ENCODE peak calls at places on chromosome 6, in ten cellular contexts. One of them, this sample, is unnamed.

GRCh38 chr6:108383967-108384366 is 89.1 kb downstream of the AFG1L start:
- DNase-seq in neural crest cell: no peak
- DNase-seq in OCI-LY7: no peak
- DNase-seq in fibroblast of the aortic adventitia: no peak
- DNase-seq in cardiac fibroblast: peak
- DNase-seq in IMR-90: no peak
- DNase-seq in lower lobe of right lung: no peak
- DNase-seq in AG09309: no peak
- DNase-seq in AG09319: no peak
- DNase-seq in H9: no peak
- DNase-seq in this sample: no peak

GRCh38 chr6:41441598-41442205 is 104.5 kb upstream of the FOXP4 start:
- DNase-seq in neural crest cell: no peak
- DNase-seq in OCI-LY7: no peak
- DNase-seq in fibroblast of the aortic adventitia: no peak
- DNase-seq in cardiac fibroblast: no peak
- DNase-seq in IMR-90: no peak
- DNase-seq in lower lobe of right lung: peak
- DNase-seq in AG09309: no peak
- DNase-seq in AG09319: no peak
- DNase-seq in H9: no peak
- DNase-seq in this sample: no peak

GRCh38 chr6:44332585-44332984 is 9.9 kb upstream of the SPATS1 start:
- DNase-seq in neural crest cell: no peak
- DNase-seq in OCI-LY7: no peak
- DNase-seq in fibroblast of the aortic adventitia: no peak
- DNase-seq in cardiac fibroblast: no peak
- DNase-seq in IMR-90: peak
- DNase-seq in lower lobe of right lung: no peak
- DNase-seq in AG09309: no peak
- DNase-seq in AG09319: no peak
- DNase-seq in H9: no peak
- DNase-seq in this sample: no peak

GRCh38 chr6:110769923-110770322 is 45.3 kb downstream of the CDK19 start:
- DNase-seq in neural crest cell: no peak
- DNase-seq in OCI-LY7: peak
- DNase-seq in fibroblast of the aortic adventitia: no peak
- DNase-seq in cardiac fibroblast: no peak
- DNase-seq in IMR-90: no peak
- DNase-seq in lower lobe of right lung: no peak
- DNase-seq in AG09309: no peak
- DNase-seq in AG09319: no peak
- DNase-seq in H9: no peak
- DNase-seq in this sample: no peak

GRCh38 chr6:50849016-50849748 is 30.5 kb downstream of the TFAP2B start:
- DNase-seq in neural crest cell: no peak
- DNase-seq in OCI-LY7: no peak
- DNase-seq in fibroblast of the aortic adventitia: no peak
- DNase-seq in cardiac fibroblast: no peak
- DNase-seq in IMR-90: no peak
- DNase-seq in lower lobe of right lung: no peak
- DNase-seq in AG09309: no peak
- DNase-seq in AG09319: no peak
- DNase-seq in H9: peak
- DNase-seq in this sample: no peak

GRCh38 chr6:81741689-81742088 is 10.8 kb downstream of the TENT5A start:
- DNase-seq in neural crest cell: no peak
- DNase-seq in OCI-LY7: no peak
- DNase-seq in fibroblast of the aortic adventitia: no peak
- DNase-seq in cardiac fibroblast: no peak
- DNase-seq in IMR-90: no peak
- DNase-seq in lower lobe of right lung: no peak
- DNase-seq in AG09309: no peak
- DNase-seq in AG09319: no peak
- DNase-seq in H9: no peak
- DNase-seq in this sample: no peak

GRCh38 chr6:12331474-12331873 is 41.3 kb downstream of the EDN1 start:
- DNase-seq in neural crest cell: no peak
- DNase-seq in OCI-LY7: no peak
- DNase-seq in fibroblast of the aortic adventitia: no peak
- DNase-seq in cardiac fibroblast: no peak
- DNase-seq in IMR-90: no peak
- DNase-seq in lower lobe of right lung: no peak
- DNase-seq in AG09309: no peak
- DNase-seq in AG09319: no peak
- DNase-seq in H9: no peak
- DNase-seq in this sample: no peak

GRCh38 chr6:149701699-149702098 is 16.2 kb downstream of the LATS1 start:
- DNase-seq in neural crest cell: no peak
- DNase-seq in OCI-LY7: no peak
- DNase-seq in fibroblast of the aortic adventitia: peak
- DNase-seq in cardiac fibroblast: no peak
- DNase-seq in IMR-90: peak
- DNase-seq in lower lobe of right lung: no peak
- DNase-seq in AG09309: no peak
- DNase-seq in AG09319: no peak
- DNase-seq in H9: peak
- DNase-seq in this sample: no peak

GRCh38 chr6:7147051-7147671 is 39.4 kb downstream of the RREB1 start:
- DNase-seq in neural crest cell: no peak
- DNase-seq in OCI-LY7: no peak
- DNase-seq in fibroblast of the aortic adventitia: no peak
- DNase-seq in cardiac fibroblast: no peak
- DNase-seq in IMR-90: no peak
- DNase-seq in lower lobe of right lung: no peak
- DNase-seq in AG09309: no peak
- DNase-seq in AG09319: no peak
- DNase-seq in H9: no peak
- DNase-seq in this sample: no peak

GRCh38 chr6:111480988-111481830 is 1.8 kb downstream of the REV3L start:
- DNase-seq in neural crest cell: no peak
- DNase-seq in OCI-LY7: peak
- DNase-seq in fibroblast of the aortic adventitia: peak
- DNase-seq in cardiac fibroblast: peak
- DNase-seq in IMR-90: peak
- DNase-seq in lower lobe of right lung: no peak
- DNase-seq in AG09309: no peak
- DNase-seq in AG09319: no peak
- DNase-seq in H9: no peak
- DNase-seq in this sample: peak

GRCh38 chr6:39812853-39813533 is 20.8 kb downstream of the DAAM2 start:
- DNase-seq in neural crest cell: no peak
- DNase-seq in OCI-LY7: peak
- DNase-seq in fibroblast of the aortic adventitia: peak
- DNase-seq in cardiac fibroblast: peak
- DNase-seq in IMR-90: peak
- DNase-seq in lower lobe of right lung: no peak
- DNase-seq in AG09309: peak
- DNase-seq in AG09319: peak
- DNase-seq in H9: no peak
- DNase-seq in this sample: no peak

GRCh38 chr6:162123797-162124196 is 603.8 kb downstream of the PRKN start:
- DNase-seq in neural crest cell: no peak
- DNase-seq in OCI-LY7: peak
- DNase-seq in fibroblast of the aortic adventitia: no peak
- DNase-seq in cardiac fibroblast: peak
- DNase-seq in IMR-90: no peak
- DNase-seq in lower lobe of right lung: no peak
- DNase-seq in AG09309: no peak
- DNase-seq in AG09319: no peak
- DNase-seq in H9: no peak
- DNase-seq in this sample: no peak

GRCh38 chr6:159720708-159721107 is 6.6 kb upstream of the WTAP start:
- DNase-seq in neural crest cell: no peak
- DNase-seq in OCI-LY7: peak
- DNase-seq in fibroblast of the aortic adventitia: peak
- DNase-seq in cardiac fibroblast: peak
- DNase-seq in IMR-90: no peak
- DNase-seq in lower lobe of right lung: no peak
- DNase-seq in AG09309: no peak
- DNase-seq in AG09319: no peak
- DNase-seq in H9: no peak
- DNase-seq in this sample: peak
- TF ChIP-seq CTCF in neural crest cell: peak
- TF ChIP-seq CTCF in OCI-LY7: peak
- TF ChIP-seq CTCF in fibroblast of the aortic adventitia: peak
- TF ChIP-seq CTCF in cardiac fibroblast: peak
- TF ChIP-seq CTCF in IMR-90: peak
- TF ChIP-seq CTCF in lower lobe of right lung: peak
- TF ChIP-seq CTCF in AG09309: peak
- TF ChIP-seq CTCF in AG09319: peak
- TF ChIP-seq CTCF in H9: peak
- TF ChIP-seq CTCF in this sample: peak

GRCh38 chr6:79302341-79302740 is 67.9 kb upstream of the HMGN3 start:
- DNase-seq in neural crest cell: no peak
- DNase-seq in OCI-LY7: no peak
- DNase-seq in fibroblast of the aortic adventitia: no peak
- DNase-seq in cardiac fibroblast: no peak
- DNase-seq in IMR-90: no peak
- DNase-seq in lower lobe of right lung: no peak
- DNase-seq in AG09309: no peak
- DNase-seq in AG09319: no peak
- DNase-seq in H9: no peak
- DNase-seq in this sample: peak

GRCh38 chr6:79313254-79313653 is 78.8 kb upstream of the HMGN3 start:
- DNase-seq in neural crest cell: no peak
- DNase-seq in OCI-LY7: peak
- DNase-seq in fibroblast of the aortic adventitia: no peak
- DNase-seq in cardiac fibroblast: no peak
- DNase-seq in IMR-90: no peak
- DNase-seq in lower lobe of right lung: no peak
- DNase-seq in AG09309: no peak
- DNase-seq in AG09319: no peak
- DNase-seq in H9: no peak
- DNase-seq in this sample: peak

GRCh38 chr6:79305020-79305419 is 70.5 kb upstream of the HMGN3 start:
- DNase-seq in neural crest cell: no peak
- DNase-seq in OCI-LY7: no peak
- DNase-seq in fibroblast of the aortic adventitia: no peak
- DNase-seq in cardiac fibroblast: no peak
- DNase-seq in IMR-90: no peak
- DNase-seq in lower lobe of right lung: no peak
- DNase-seq in AG09309: no peak
- DNase-seq in AG09319: no peak
- DNase-seq in H9: no peak
- DNase-seq in this sample: no peak

GRCh38 chr6:79307321-79308036 is 73.0 kb upstream of the HMGN3 start:
- DNase-seq in neural crest cell: no peak
- DNase-seq in OCI-LY7: no peak
- DNase-seq in fibroblast of the aortic adventitia: peak
- DNase-seq in cardiac fibroblast: no peak
- DNase-seq in IMR-90: no peak
- DNase-seq in lower lobe of right lung: no peak
- DNase-seq in AG09309: no peak
- DNase-seq in AG09319: no peak
- DNase-seq in H9: no peak
- DNase-seq in this sample: peak
- TF ChIP-seq CTCF in neural crest cell: no peak
- TF ChIP-seq CTCF in OCI-LY7: no peak
- TF ChIP-seq CTCF in fibroblast of the aortic adventitia: no peak
- TF ChIP-seq CTCF in cardiac fibroblast: no peak
- TF ChIP-seq CTCF in IMR-90: no peak
- TF ChIP-seq CTCF in lower lobe of right lung: no peak
- TF ChIP-seq CTCF in AG09309: no peak
- TF ChIP-seq CTCF in AG09319: no peak
- TF ChIP-seq CTCF in H9: no peak
- TF ChIP-seq CTCF in this sample: no peak

DNA sequence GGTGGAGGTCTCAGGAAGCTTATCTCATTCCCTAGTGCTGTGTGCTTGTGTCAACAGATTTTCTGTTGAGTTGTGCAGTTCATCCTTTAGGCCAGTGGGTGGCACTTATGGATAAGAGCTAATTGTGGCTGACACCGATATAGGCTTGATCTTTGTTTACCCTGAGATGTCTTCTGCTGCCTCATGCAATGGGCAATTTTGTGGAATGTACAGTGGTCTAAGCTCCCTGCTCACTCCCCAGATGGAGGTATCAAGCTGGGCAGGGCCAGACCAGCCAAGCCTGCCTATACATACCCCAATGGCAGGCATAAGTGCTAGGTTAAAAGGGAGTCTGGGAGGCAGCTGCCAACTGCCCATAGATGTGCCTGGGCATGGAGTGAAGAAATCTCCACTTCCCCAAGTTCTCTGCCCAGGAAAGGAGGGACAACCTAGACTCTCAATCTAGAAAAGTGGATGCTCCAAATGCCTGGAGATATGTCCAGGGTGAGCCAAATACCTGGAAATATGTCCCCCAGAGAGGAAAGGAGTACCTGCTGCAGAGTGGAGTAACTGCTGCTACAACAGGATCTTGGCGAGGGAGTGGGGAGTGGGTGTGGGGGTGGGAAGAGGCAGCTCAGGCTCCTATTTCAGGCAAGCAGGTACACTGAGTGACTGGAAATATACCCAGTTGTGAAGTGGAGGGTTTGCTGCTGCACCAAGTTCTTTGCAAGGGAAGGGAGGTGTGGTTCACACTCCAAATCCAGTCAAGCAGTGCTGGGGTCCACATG is 53.2 kb upstream of the ARG1 start:
- DNase-seq in neural crest cell: peak
- DNase-seq in OCI-LY7: peak
- DNase-seq in fibroblast of the aortic adventitia: peak
- DNase-seq in cardiac fibroblast: peak
- DNase-seq in IMR-90: peak
- DNase-seq in lower lobe of right lung: no peak
- DNase-seq in AG09309: peak
- DNase-seq in AG09319: peak
- DNase-seq in H9: peak
- DNase-seq in this sample: peak
- TF ChIP-seq CTCF in neural crest cell: peak
- TF ChIP-seq CTCF in OCI-LY7: peak
- TF ChIP-seq CTCF in fibroblast of the aortic adventitia: peak
- TF ChIP-seq CTCF in cardiac fibroblast: peak
- TF ChIP-seq CTCF in IMR-90: peak
- TF ChIP-seq CTCF in lower lobe of right lung: peak
- TF ChIP-seq CTCF in AG09309: peak
- TF ChIP-seq CTCF in AG09319: peak
- TF ChIP-seq CTCF in H9: peak
- TF ChIP-seq CTCF in this sample: peak

DNA sequence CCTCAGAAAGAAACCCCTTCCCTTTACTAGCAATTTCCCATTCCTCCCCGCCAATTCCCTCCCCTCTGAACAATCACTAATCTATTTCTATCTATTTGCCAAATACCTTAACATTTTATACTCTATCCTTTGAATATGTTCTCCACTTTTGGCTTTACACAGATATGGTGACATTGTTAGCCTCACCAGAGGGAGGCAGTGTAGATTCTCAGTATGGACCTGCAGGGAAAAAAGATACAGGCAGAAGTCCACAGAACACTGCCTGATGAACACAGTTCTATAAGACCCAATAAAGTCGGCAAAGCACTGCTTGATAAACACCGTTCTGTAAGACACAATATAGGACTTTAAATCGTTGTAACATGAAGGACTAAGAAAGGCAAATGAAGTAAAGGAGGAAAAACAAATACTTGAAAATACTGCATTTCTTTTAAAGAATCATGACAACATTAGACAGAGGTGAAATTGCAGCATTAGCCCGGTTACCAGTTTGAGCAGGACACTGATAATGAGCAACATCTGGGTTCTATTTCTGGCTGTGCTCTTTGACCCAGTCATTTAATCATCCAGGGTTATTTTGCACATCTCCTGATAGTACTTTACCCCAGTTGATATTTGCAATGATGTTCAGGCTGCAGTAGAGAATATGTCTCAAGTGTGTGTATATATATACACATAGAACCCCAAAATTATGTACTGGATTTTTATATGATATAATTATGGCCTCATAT is 296.8 kb downstream of the UTRN start:
- DNase-seq in neural crest cell: no peak
- DNase-seq in OCI-LY7: peak
- DNase-seq in fibroblast of the aortic adventitia: peak
- DNase-seq in cardiac fibroblast: peak
- DNase-seq in IMR-90: peak
- DNase-seq in lower lobe of right lung: no peak
- DNase-seq in AG09309: no peak
- DNase-seq in AG09319: no peak
- DNase-seq in H9: peak
- DNase-seq in this sample: peak
- TF ChIP-seq CTCF in neural crest cell: peak
- TF ChIP-seq CTCF in OCI-LY7: peak
- TF ChIP-seq CTCF in fibroblast of the aortic adventitia: peak
- TF ChIP-seq CTCF in cardiac fibroblast: peak
- TF ChIP-seq CTCF in IMR-90: peak
- TF ChIP-seq CTCF in lower lobe of right lung: peak
- TF ChIP-seq CTCF in AG09309: peak
- TF ChIP-seq CTCF in AG09319: peak
- TF ChIP-seq CTCF in H9: peak
- TF ChIP-seq CTCF in this sample: peak